ENCODE peak calls at places on chromosomes 6 and 20, in eight cellular contexts. E, V, B, R, W, U, M and F are unnamed samples.

GRCh38 chr20:64041781-64042771 is 6.1 kb downstream of the C20orf204 start:
- DNase-seq in E (no peak), V (no peak), B (no peak), R (no peak), W (no peak), U (no peak), M (no peak), F (no peak)

GRCh38 chr6:126959765-126960164 is 158.7 kb upstream of the RSPO3 start:
- DNase-seq in E (no peak), V (no peak), B (no peak), R (no peak), W (no peak), U (no peak), M (no peak), F (no peak)

GRCh38 chr20:43751167-43752050 is 24.6 kb upstream of the GTSF1L start:
- DNase-seq in E (no peak), V (no peak), B (no peak), R (peak), W (no peak), U (peak), M (no peak), F (no peak)

GRCh38 chr6:13725052-13725451 is 13.4 kb upstream of the RANBP9 start:
- DNase-seq in E (no peak), V (no peak), B (no peak), R (no peak), W (no peak), U (no peak), M (no peak), F (no peak)

GRCh38 chr6:99241905-99242534 is 107.5 kb downstream of the FAXC start:
- DNase-seq in E (peak), V (peak), B (peak), R (peak), W (peak), U (peak), M (no peak), F (peak)

GRCh38 chr6:131613296-131613925 is 14.6 kb downstream of the MED23 start:
- DNase-seq in E (no peak), V (no peak), B (no peak), R (no peak), W (no peak), U (no peak), M (no peak), F (no peak)

GRCh38 chr6:130161627-130162404 is 60.9 kb downstream of the SAMD3 start:
- DNase-seq in E (no peak), V (no peak), B (no peak), R (no peak), W (no peak), U (no peak), M (no peak), F (no peak)

GRCh38 chr20:49594143-49594928 is 26.4 kb upstream of the PTGIS start:
- DNase-seq in E (no peak), V (no peak), B (no peak), R (peak), W (peak), U (peak), M (no peak), F (peak)

GRCh38 chr6:101445527-101445926 is 52.0 kb downstream of the GRIK2 start:
- DNase-seq in E (no peak), V (no peak), B (peak), R (no peak), W (no peak), U (no peak), M (no peak), F (no peak)

GRCh38 chr20:271069-271468 is 13.5 kb downstream of the DEFB132 start:
- DNase-seq in E (no peak), V (no peak), B (no peak), R (no peak), W (no peak), U (no peak), M (no peak), F (no peak)

GRCh38 chr6:125790403-125791150 is at the start of gene NCOA7:
- DNase-seq in E (peak), V (peak), B (peak), R (peak), W (peak), U (peak), M (peak), F (peak)

GRCh38 chr6:158517581-158517980 is 42.3 kb upstream of the TMEM181 start:
- DNase-seq in E (no peak), V (peak), B (no peak), R (no peak), W (peak), U (no peak), M (no peak), F (no peak)

GRCh38 chr6:5468586-5468985 is 207.3 kb downstream of the FARS2 start:
- DNase-seq in E (no peak), V (no peak), B (no peak), R (no peak), W (no peak), U (peak), M (no peak), F (no peak)

GRCh38 chr20:49285813-49286494 is 8.1 kb upstream of the ZNFX1 start:
- DNase-seq in E (no peak), V (no peak), B (no peak), R (no peak), W (no peak), U (no peak), M (no peak), F (no peak)

GRCh38 chr6:138000955-138001354 is 106.3 kb downstream of the PERP start:
- DNase-seq in E (no peak), V (no peak), B (no peak), R (no peak), W (no peak), U (no peak), M (no peak), F (no peak)

GRCh38 chr6:87333591-87334181 is 4.6 kb upstream of the GJB7 start:
- DNase-seq in E (no peak), V (no peak), B (no peak), R (peak), W (no peak), U (peak), M (no peak), F (no peak)

GRCh38 chr20:1465470-1466210 is 1.0 kb downstream of the NSFL1C start:
- DNase-seq in E (no peak), V (no peak), B (no peak), R (peak), W (no peak), U (peak), M (no peak), F (no peak)

GRCh38 chr20:3563113-3563512 is 92.3 kb downstream of the ATRN start:
- DNase-seq in E (no peak), V (no peak), B (no peak), R (no peak), W (no peak), U (no peak), M (no peak), F (no peak)

GRCh38 chr6:156828280-156828703 is 51.1 kb downstream of the ARID1B start:
- DNase-seq in E (no peak), V (no peak), B (peak), R (peak), W (peak), U (peak), M (no peak), F (peak)

GRCh38 chr6:41967312-41968287 is 26.0 kb upstream of the CCND3 start:
- DNase-seq in E (no peak), V (no peak), B (no peak), R (peak), W (peak), U (peak), M (no peak), F (no peak)

GRCh38 chr6:31659649-31660223 is 842 bp downstream of the C6orf47 start:
- DNase-seq in E (no peak), V (no peak), B (no peak), R (peak), W (peak), U (peak), M (no peak), F (peak)

GRCh38 chr20:9110916-9111432 is 42.1 kb downstream of the PLCB4 start:
- DNase-seq in E (no peak), V (no peak), B (no peak), R (no peak), W (no peak), U (no peak), M (no peak), F (no peak)

GRCh38 chr6:135759831-135760230 is 91.7 kb upstream of the PDE7B start:
- DNase-seq in E (no peak), V (no peak), B (peak), R (peak), W (no peak), U (peak), M (no peak), F (no peak)

GRCh38 chr6:80338201-80338836 is 231.8 kb downstream of the BCKDHB start:
- DNase-seq in E (peak), V (peak), B (peak), R (peak), W (peak), U (peak), M (peak), F (peak)

GRCh38 chr20:47502801-47503239 is 1.1 kb downstream of the NCOA3 start:
- DNase-seq in E (no peak), V (peak), B (peak), R (peak), W (peak), U (peak), M (no peak), F (peak)

GRCh38 chr6:132648356-132648755 is 10.6 kb downstream of the TAAR1 start:
- DNase-seq in E (no peak), V (no peak), B (no peak), R (peak), W (no peak), U (peak), M (no peak), F (no peak)

GRCh38 chr6:113980937-113981554 is 10.1 kb upstream of the HDAC2 start:
- DNase-seq in E (no peak), V (peak), B (peak), R (peak), W (peak), U (no peak), M (no peak), F (peak)

GRCh38 chr20:52524865-52525264 is 333.3 kb upstream of the ZFP64 start:
- DNase-seq in E (no peak), V (no peak), B (no peak), R (no peak), W (no peak), U (peak), M (no peak), F (no peak)

GRCh38 chr6:25876203-25876602 is 2.2 kb upstream of the SLC17A3 start:
- DNase-seq in E (no peak), V (no peak), B (no peak), R (no peak), W (no peak), U (peak), M (no peak), F (no peak)

GRCh38 chr6:62150048-62150663 is 135.9 kb downstream of the KHDRBS2 start:
- DNase-seq in E (no peak), V (peak), B (peak), R (peak), W (peak), U (peak), M (no peak), F (peak)